ENCODE peak calls at places on chromosomes 12 and 14, in eight cellular contexts. P is Calu3, N is NCI-H187, J is posterior vena cava, O is pancreas, S is progenitor cell of endocrine pancreas, E is cardiac fibroblast, X is T-helper 17 cell. R is an unnamed sample.

GRCh38 chr12:128250091-128250490 is 16.9 kb upstream of the TMEM132C start:
- DNase-seq in P (no peak), N (no peak), J (no peak), O (no peak), S (no peak), E (no peak), X (no peak), R (no peak)

GRCh38 chr12:71594214-71594948 is 69.3 kb downstream of the ZFC3H1 start:
- DNase-seq in P (peak), N (no peak), J (no peak), O (peak), S (no peak), E (peak), X (no peak), R (no peak)

GRCh38 chr14:103820908-103821307 is 26.5 kb downstream of the PPP1R13B start:
- DNase-seq in P (no peak), N (no peak), J (no peak), O (no peak), S (no peak), E (no peak), X (no peak), R (no peak)

GRCh38 chr12:79508622-79509021 is 182.1 kb downstream of the PAWR start:
- DNase-seq in P (no peak), N (no peak), J (no peak), O (no peak), S (no peak), E (no peak), X (no peak), R (no peak)

GRCh38 chr12:131063427-131063826 is 109.7 kb downstream of the ADGRD1 start:
- DNase-seq in P (no peak), N (no peak), J (no peak), O (no peak), S (no peak), E (no peak), X (no peak), R (no peak)

GRCh38 chr14:102645746-102646440 is 53.4 kb downstream of the RCOR1 start:
- DNase-seq in P (no peak), N (no peak), J (no peak), O (no peak), S (no peak), E (no peak), X (no peak), R (no peak)

GRCh38 chr12:2845280-2845679 is 10.4 kb upstream of the NRIP2 start:
- DNase-seq in P (no peak), N (no peak), J (peak), O (no peak), S (no peak), E (peak), X (no peak), R (no peak)

GRCh38 chr12:12804011-12804410 is 9.1 kb upstream of the DDX47 start:
- DNase-seq in P (peak), N (no peak), J (no peak), O (no peak), S (no peak), E (peak), X (no peak), R (no peak)

GRCh38 chr14:31950760-31951637 is 126.1 kb upstream of the ARHGAP5 start:
- DNase-seq in P (peak), N (peak), J (peak), O (no peak), S (peak), E (peak), X (no peak), R (no peak)

GRCh38 chr12:111063296-111064026 is 143.1 kb upstream of the MYL2 start:
- DNase-seq in P (no peak), N (no peak), J (no peak), O (no peak), S (no peak), E (peak), X (no peak), R (no peak)

GRCh38 chr14:31936100-31936499 is 141.0 kb upstream of the ARHGAP5 start:
- DNase-seq in P (peak), N (no peak), J (no peak), O (no peak), S (no peak), E (peak), X (no peak), R (no peak)

GRCh38 chr14:90281766-90282165 is 25.4 kb downstream of the PSMC1 start:
- DNase-seq in P (no peak), N (no peak), J (no peak), O (no peak), S (no peak), E (peak), X (no peak), R (no peak)

GRCh38 chr12:119328111-119328510 is 6.4 kb upstream of the CCDC60 start:
- DNase-seq in P (peak), N (no peak), J (no peak), O (no peak), S (no peak), E (no peak), X (no peak), R (no peak)

GRCh38 chr12:23493690-23494101 is 455.8 kb downstream of the SOX5 start:
- DNase-seq in P (no peak), N (no peak), J (no peak), O (no peak), S (no peak), E (no peak), X (no peak), R (no peak)

GRCh38 chr12:121009744-121010143 is 6.5 kb downstream of the C12orf43 start:
- DNase-seq in P (peak), N (no peak), J (no peak), O (no peak), S (peak), E (peak), X (no peak), R (no peak)

GRCh38 chr14:102317564-102318248 is 1.8 kb upstream of the ZNF839 start:
- DNase-seq in P (no peak), N (no peak), J (no peak), O (no peak), S (no peak), E (peak), X (no peak), R (no peak)

GRCh38 chr12:180445-180844 is 33.5 kb downstream of the SLC6A12 start:
- DNase-seq in P (no peak), N (no peak), J (no peak), O (no peak), S (no peak), E (peak), X (no peak), R (no peak)

GRCh38 chr12:31120392-31121008 is 46.8 kb downstream of the DDX11 start:
- DNase-seq in P (no peak), N (no peak), J (peak), O (peak), S (no peak), E (no peak), X (no peak), R (no peak)

GRCh38 chr12:57110189-57111045 is 745 bp downstream of the STAT6 start:
- DNase-seq in P (peak), N (peak), J (no peak), O (peak), S (peak), E (no peak), X (peak), R (peak)

GRCh38 chr14:33465952-33466700 is 484.7 kb downstream of the EGLN3 start:
- DNase-seq in P (no peak), N (no peak), J (no peak), O (no peak), S (no peak), E (peak), X (no peak), R (no peak)

GRCh38 chr12:96416033-96416790 is 16.0 kb upstream of the CDK17 start:
- DNase-seq in P (peak), N (no peak), J (no peak), O (no peak), S (no peak), E (peak), X (no peak), R (no peak)

GRCh38 chr12:107990325-107990724 is 138.8 kb upstream of the WSCD2 start:
- DNase-seq in P (peak), N (peak), J (no peak), O (no peak), S (peak), E (peak), X (peak), R (no peak)

GRCh38 chr14:101495284-101495683 is 66.0 kb upstream of the DIO3 start:
- DNase-seq in P (no peak), N (no peak), J (peak), O (no peak), S (no peak), E (no peak), X (no peak), R (no peak)

GRCh38 chr12:107523760-107524558 is 161.6 kb upstream of the PWP1 start:
- DNase-seq in P (no peak), N (no peak), J (no peak), O (no peak), S (no peak), E (no peak), X (no peak), R (no peak)

GRCh38 chr12:27434673-27435565 is 11.6 kb upstream of the SMCO2 start:
- DNase-seq in P (no peak), N (no peak), J (no peak), O (no peak), S (no peak), E (peak), X (no peak), R (peak)

GRCh38 chr12:72189266-72189665 is 82.9 kb upstream of the TRHDE start:
- DNase-seq in P (no peak), N (no peak), J (no peak), O (no peak), S (no peak), E (no peak), X (no peak), R (no peak)

GRCh38 chr12:123233505-123234299 is 466 bp downstream of the MTRFR start:
- DNase-seq in P (no peak), N (no peak), J (peak), O (no peak), S (no peak), E (no peak), X (no peak), R (no peak)

GRCh38 chr14:91444335-91445020 is 26.9 kb upstream of the CCDC88C start:
- DNase-seq in P (no peak), N (no peak), J (no peak), O (no peak), S (no peak), E (no peak), X (no peak), R (no peak)

GRCh38 chr14:25516838-25517237 is 466.9 kb upstream of the STXBP6 start:
- DNase-seq in P (no peak), N (no peak), J (no peak), O (no peak), S (no peak), E (no peak), X (no peak), R (no peak)

GRCh38 chr12:41277019-41277770 is 89.1 kb downstream of the PDZRN4 start:
- DNase-seq in P (peak), N (peak), J (no peak), O (no peak), S (no peak), E (peak), X (no peak), R (no peak)

GRCh38 chr12:104243551-104243950 is 28.0 kb downstream of the TXNRD1 start:
- DNase-seq in P (no peak), N (no peak), J (no peak), O (no peak), S (no peak), E (no peak), X (no peak), R (no peak)

R was measured in effector CD8-positive, alpha-beta T cell.